ENCODE peak calls at places on chromosomes 12 and 14, in five cellular contexts. One of them, this sample, is unnamed.

GRCh38 chr14:96624661-96625435 is 122.7 kb downstream of the PAPOLA start:
- DNase-seq in transverse colon: no peak
- DNase-seq in prostate gland: no peak
- DNase-seq in H1: no peak
- DNase-seq in SK-N-SH: no peak
- DNase-seq in this sample: no peak

GRCh38 chr14:78029471-78030372 is 140.5 kb upstream of the NRXN3 start:
- DNase-seq in transverse colon: no peak
- DNase-seq in prostate gland: no peak
- DNase-seq in H1: peak; percentile 31
- DNase-seq in SK-N-SH: no peak
- DNase-seq in this sample: no peak

GRCh38 chr14:85024931-85025330 is 505.0 kb upstream of the FLRT2 start:
- DNase-seq in transverse colon: no peak
- DNase-seq in prostate gland: no peak
- DNase-seq in H1: no peak
- DNase-seq in SK-N-SH: no peak
- DNase-seq in this sample: no peak

GRCh38 chr14:101705733-101706508 is 55.6 kb upstream of the PPP2R5C start:
- DNase-seq in transverse colon: peak; percentile 71
- DNase-seq in prostate gland: no peak
- DNase-seq in H1: no peak
- DNase-seq in SK-N-SH: no peak
- DNase-seq in this sample: no peak

GRCh38 chr12:50112456-50113218 is 601 bp downstream of the COX14 start:
- DNase-seq in transverse colon: no peak
- DNase-seq in prostate gland: peak; percentile 22
- DNase-seq in H1: peak; percentile 13
- DNase-seq in SK-N-SH: peak; percentile 49
- DNase-seq in this sample: no peak

GRCh38 chr14:67908061-67908767 is 88.6 kb downstream of the RAD51B start:
- DNase-seq in transverse colon: no peak
- DNase-seq in prostate gland: no peak
- DNase-seq in H1: no peak
- DNase-seq in SK-N-SH: no peak
- DNase-seq in this sample: no peak

GRCh38 chr12:42192258-42192657 is 45.8 kb downstream of the YAF2 start:
- DNase-seq in transverse colon: no peak
- DNase-seq in prostate gland: no peak
- DNase-seq in H1: no peak
- DNase-seq in SK-N-SH: no peak
- DNase-seq in this sample: no peak

GRCh38 chr12:133106253-133106652 is 23.8 kb downstream of the ZNF891 start:
- DNase-seq in transverse colon: no peak
- DNase-seq in prostate gland: no peak
- DNase-seq in H1: no peak
- DNase-seq in SK-N-SH: no peak
- DNase-seq in this sample: no peak

GRCh38 chr14:54335569-54336155 is 61.1 kb upstream of the CDKN3 start:
- DNase-seq in transverse colon: no peak
- DNase-seq in prostate gland: no peak
- DNase-seq in H1: no peak
- DNase-seq in SK-N-SH: no peak
- DNase-seq in this sample: no peak

GRCh38 chr12:111685811-111686573 is at the start of the genes ACAD10 and BRAP:
- DNase-seq in transverse colon: peak; percentile 97
- DNase-seq in prostate gland: peak; percentile 90
- DNase-seq in H1: peak; percentile 80
- DNase-seq in SK-N-SH: peak; percentile 98
- DNase-seq in this sample: peak; percentile 62

GRCh38 chr12:2284321-2284813 is 231.6 kb downstream of the CACNA1C start:
- DNase-seq in transverse colon: no peak
- DNase-seq in prostate gland: no peak
- DNase-seq in H1: no peak
- DNase-seq in SK-N-SH: peak; percentile 62
- DNase-seq in this sample: no peak

GRCh38 chr12:120646044-120646443 is 5.6 kb downstream of the CABP1 start:
- DNase-seq in transverse colon: no peak
- DNase-seq in prostate gland: no peak
- DNase-seq in H1: no peak
- DNase-seq in SK-N-SH: no peak
- DNase-seq in this sample: no peak

GRCh38 chr12:108833355-108833733 is 24.0 kb downstream of the SSH1 start:
- DNase-seq in transverse colon: no peak
- DNase-seq in prostate gland: peak; percentile 46
- DNase-seq in H1: no peak
- DNase-seq in SK-N-SH: no peak
- DNase-seq in this sample: no peak
- H3K36me3 ChIP-seq in transverse colon: peaks cover 6% of the 10 kb centered on the region
- H3K36me3 ChIP-seq in prostate gland: no peaks in the 10 kb centered on the region
- H3K36me3 ChIP-seq in H1: peaks cover 5% of the 10 kb centered on the region
- H3K36me3 ChIP-seq in SK-N-SH: peaks cover 60% of the 10 kb centered on the region
- H3K36me3 ChIP-seq in this sample: peaks cover 2% of the 10 kb centered on the region

GRCh38 chr14:76324133-76324532 is 51.8 kb upstream of the ESRRB start:
- DNase-seq in transverse colon: no peak
- DNase-seq in prostate gland: no peak
- DNase-seq in H1: no peak
- DNase-seq in SK-N-SH: no peak
- DNase-seq in this sample: no peak

GRCh38 chr14:76320975-76321374 is 55.0 kb upstream of the ESRRB start:
- DNase-seq in transverse colon: no peak
- DNase-seq in prostate gland: no peak
- DNase-seq in H1: no peak
- DNase-seq in SK-N-SH: no peak
- DNase-seq in this sample: no peak

GRCh38 chr14:76322594-76323220 is 53.2 kb upstream of the ESRRB start:
- DNase-seq in transverse colon: no peak
- DNase-seq in prostate gland: no peak
- DNase-seq in H1: no peak
- DNase-seq in SK-N-SH: no peak
- DNase-seq in this sample: no peak

GRCh38 chr14:76320486-76320885 is 55.5 kb upstream of the ESRRB start:
- DNase-seq in transverse colon: no peak
- DNase-seq in prostate gland: no peak
- DNase-seq in H1: no peak
- DNase-seq in SK-N-SH: no peak
- DNase-seq in this sample: no peak

DNA sequence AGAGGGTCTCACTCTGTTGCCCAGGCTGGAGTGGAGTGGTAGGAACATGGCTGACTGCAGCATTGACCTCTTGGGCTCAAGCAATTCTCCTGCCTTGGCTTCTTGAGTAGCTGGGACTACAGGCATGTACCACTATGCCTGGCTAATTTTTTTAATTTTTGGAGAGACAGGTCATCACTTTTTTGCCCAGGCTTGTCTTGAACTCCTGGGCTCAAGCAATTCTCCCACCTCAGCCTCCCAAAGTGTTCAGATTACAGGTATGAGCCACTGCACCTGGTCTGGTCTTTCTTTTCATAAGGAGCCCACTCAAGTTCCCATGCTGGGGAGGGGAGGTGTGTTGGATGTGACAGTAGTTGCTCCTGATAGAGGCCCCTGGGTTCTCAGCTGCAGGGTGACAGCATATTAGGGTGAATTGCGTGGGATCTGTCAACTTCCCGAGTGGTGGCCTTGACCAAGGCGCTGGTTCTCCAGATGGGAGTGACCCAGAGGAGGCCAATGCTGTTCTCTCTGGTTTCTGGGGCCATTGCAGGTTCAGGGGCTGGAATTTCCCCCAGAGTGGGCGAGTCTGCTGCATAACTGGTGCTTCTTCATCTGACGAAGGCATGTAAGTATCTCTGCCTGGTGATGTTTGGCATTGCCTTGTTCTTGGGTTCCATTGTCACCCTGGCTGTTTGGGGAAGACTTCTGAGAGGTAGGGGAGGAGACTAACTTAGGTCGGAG is 52.4 kb upstream of the ESRRB start:
- DNase-seq in transverse colon: no peak
- DNase-seq in prostate gland: no peak
- DNase-seq in H1: no peak
- DNase-seq in SK-N-SH: no peak
- DNase-seq in this sample: no peak
- TF ChIP-seq POLR2AphosphoS5 in transverse colon: no peak
- TF ChIP-seq POLR2AphosphoS5 in prostate gland: no peak
- TF ChIP-seq POLR2AphosphoS5 in H1: no peak
- TF ChIP-seq POLR2AphosphoS5 in SK-N-SH: no peak
- TF ChIP-seq POLR2AphosphoS5 in this sample: no peak

GRCh38 chr12:132014915-132015280 is 65.2 kb downstream of the EP400 start:
- DNase-seq in transverse colon: no peak
- DNase-seq in prostate gland: no peak
- DNase-seq in H1: no peak
- DNase-seq in SK-N-SH: no peak
- DNase-seq in this sample: no peak
- H3K36me3 ChIP-seq in transverse colon: peaks cover 66% of the 10 kb centered on the region
- H3K36me3 ChIP-seq in prostate gland: peaks cover 12% of the 10 kb centered on the region
- H3K36me3 ChIP-seq in H1: peaks cover 76% of the 10 kb centered on the region
- H3K36me3 ChIP-seq in SK-N-SH: peaks cover 55% of the 10 kb centered on the region
- H3K36me3 ChIP-seq in this sample: peaks cover 6% of the 10 kb centered on the region

GRCh38 chr12:32034045-32034444 is 72.6 kb upstream of the BICD1 start:
- DNase-seq in transverse colon: no peak
- DNase-seq in prostate gland: no peak
- DNase-seq in H1: no peak
- DNase-seq in SK-N-SH: no peak
- DNase-seq in this sample: no peak
- TF ChIP-seq POLR2AphosphoS5 in transverse colon: no peak
- TF ChIP-seq POLR2AphosphoS5 in prostate gland: no peak
- TF ChIP-seq POLR2AphosphoS5 in H1: no peak
- TF ChIP-seq POLR2AphosphoS5 in SK-N-SH: no peak
- TF ChIP-seq POLR2AphosphoS5 in this sample: no peak

GRCh38 chr12:52285851-52286530 is 5.3 kb downstream of the KRT81 start:
- DNase-seq in transverse colon: no peak
- DNase-seq in prostate gland: no peak
- DNase-seq in H1: no peak
- DNase-seq in SK-N-SH: no peak
- DNase-seq in this sample: no peak
- H3K36me3 ChIP-seq in transverse colon: no peaks in the 10 kb centered on the region
- H3K36me3 ChIP-seq in prostate gland: no peaks in the 10 kb centered on the region
- H3K36me3 ChIP-seq in H1: no peaks in the 10 kb centered on the region
- H3K36me3 ChIP-seq in SK-N-SH: no peaks in the 10 kb centered on the region
- H3K36me3 ChIP-seq in this sample: no peaks in the 10 kb centered on the region

This sample was measured in Panc1.